ENCODE peak calls at places on chromosomes 1 and 21, in four cellular contexts. B is kidney epithelial cell, V is tibial nerve, X is heart left ventricle. M is an unnamed sample.
A peak's percentile ranks its signal among the peaks of the same experiment; 100 is the strongest.

GRCh38 chr1:230827081-230827681 is 41.1 kb downstream of the C1orf198 start:
- DNase-seq in B (no peak), V (peak; percentile 61), X (peak; percentile 64), M (no peak)

GRCh38 chr21:25664462-25665070 is 25.5 kb downstream of the JAM2 start:
- DNase-seq in B (no peak), V (no peak), X (peak; percentile 60), M (no peak)

GRCh38 chr1:174883361-174883760 is 116.4 kb upstream of the CACYBP start:
- DNase-seq in B (no peak), V (no peak), X (no peak), M (no peak)

GRCh38 chr21:44521301-44521927 is 18.6 kb downstream of the KRTAP10-1 start:
- DNase-seq in B (no peak), V (no peak), X (no peak), M (no peak)

GRCh38 chr1:110375490-110375889 is 15.3 kb downstream of the SLC16A4 start:
- DNase-seq in B (no peak), V (no peak), X (no peak), M (no peak)

GRCh38 chr1:69710484-69710883 is 142.8 kb downstream of the LRRC7 start:
- DNase-seq in B (no peak), V (no peak), X (no peak), M (no peak)

GRCh38 chr1:207805841-207806421 is 54.1 kb downstream of the CD46 start:
- DNase-seq in B (peak; percentile 75), V (peak; percentile 58), X (peak; percentile 77), M (no peak)

GRCh38 chr1:166789286-166789685 is 50.0 kb upstream of the POGK start:
- DNase-seq in B (no peak), V (no peak), X (no peak), M (no peak)

GRCh38 chr1:157415661-157416060 is 136.7 kb downstream of the FCRL5 start:
- DNase-seq in B (no peak), V (no peak), X (no peak), M (no peak)

GRCh38 chr1:156097499-156098178 is 15.4 kb upstream of the MEX3A start:
- DNase-seq in B (no peak), V (no peak), X (no peak), M (no peak)

GRCh38 chr1:156195853-156196252 is 1.9 kb downstream of the SLC25A44 start:
- DNase-seq in B (no peak), V (no peak), X (no peak), M (no peak)

GRCh38 chr1:119116725-119117124 is 23.7 kb downstream of the WARS2 start:
- DNase-seq in B (no peak), V (no peak), X (no peak), M (no peak)

GRCh38 chr1:173860065-173860464 is 7.7 kb downstream of the GAS5 start:
- DNase-seq in B (no peak), V (no peak), X (no peak), M (no peak)

GRCh38 chr1:24021403-24022266 is 41.5 kb upstream of the SRSF10 start:
- DNase-seq in B (no peak), V (no peak), X (peak; percentile 45), M (no peak)

GRCh38 chr1:44932151-44932550 is 54.2 kb downstream of the EIF2B3 start:
- DNase-seq in B (no peak), V (no peak), X (no peak), M (no peak)

GRCh38 chr1:22473952-22474351 is 22.3 kb downstream of the ZBTB40 start:
- DNase-seq in B (no peak), V (no peak), X (no peak), M (no peak)

GRCh38 chr1:2301607-2302291 is 73.6 kb downstream of the SKI start:
- DNase-seq in B (no peak), V (no peak), X (no peak), M (no peak)

GRCh38 chr1:17629460-17629859 is 90.0 kb downstream of the ARHGEF10L start:
- DNase-seq in B (no peak), V (no peak), X (no peak), M (no peak)

GRCh38 chr1:246302671-246303317 is 204.3 kb downstream of the SMYD3 start:
- DNase-seq in B (no peak), V (no peak), X (no peak), M (no peak)

GRCh38 chr1:152110365-152110859 is 4.8 kb downstream of the TCHH start:
- DNase-seq in B (no peak), V (no peak), X (peak; percentile 5), M (no peak)

GRCh38 chr1:172041689-172042088 is 200.4 kb downstream of the DNM3 start:
- DNase-seq in B (no peak), V (no peak), X (no peak), M (no peak)

GRCh38 chr21:41387042-41387819 is 25.4 kb downstream of the MX2 start:
- DNase-seq in B (no peak), V (no peak), X (no peak), M (no peak)

GRCh38 chr1:82830695-82831380 is 1030.1 kb downstream of the ADGRL2 start:
- DNase-seq in B (no peak), V (no peak), X (no peak), M (no peak)

GRCh38 chr1:18632218-18632588 is 1.6 kb downstream of the PAX7 start:
- DNase-seq in B (no peak), V (no peak), X (no peak), M (no peak)

GRCh38 chr1:169421309-169421708 is 6.0 kb downstream of the CCDC181 start:
- DNase-seq in B (no peak), V (no peak), X (no peak), M (no peak)

GRCh38 chr21:35026153-35026499 is 23.0 kb downstream of the RUNX1 start:
- DNase-seq in B (no peak), V (no peak), X (no peak), M (no peak)

GRCh38 chr1:118158918-118159317 is 26.1 kb downstream of the SPAG17 start:
- DNase-seq in B (peak; percentile 67), V (no peak), X (no peak), M (no peak)

GRCh38 chr1:93669369-93669768 is 12.3 kb downstream of the BCAR3 start:
- DNase-seq in B (no peak), V (no peak), X (no peak), M (no peak)

GRCh38 chr1:50921029-50921428 is 39.0 kb downstream of the FAF1 start:
- DNase-seq in B (no peak), V (no peak), X (no peak), M (no peak)

GRCh38 chr1:81391100-81391828 is 409.5 kb upstream of the ADGRL2 start:
- DNase-seq in B (no peak), V (no peak), X (no peak), M (no peak)

GRCh38 chr1:89786628-89787214 is 34.1 kb upstream of the LRRC8D start:
- DNase-seq in B (no peak), V (no peak), X (no peak), M (no peak)

GRCh38 chr1:89779541-89779940 is 41.3 kb upstream of the LRRC8D start:
- DNase-seq in B (no peak), V (no peak), X (no peak), M (no peak)

GRCh38 chr1:89781494-89782126 is 39.2 kb upstream of the LRRC8D start:
- DNase-seq in B (peak; percentile 34), V (no peak), X (no peak), M (no peak)

GRCh38 chr1:89780721-89781120 is 40.1 kb upstream of the LRRC8D start:
- DNase-seq in B (peak; percentile 26), V (no peak), X (no peak), M (no peak)
- TF ChIP-seq CTCF in B (peak; percentile 35), V (no peak), X (no peak), M (no peak)

DNA sequence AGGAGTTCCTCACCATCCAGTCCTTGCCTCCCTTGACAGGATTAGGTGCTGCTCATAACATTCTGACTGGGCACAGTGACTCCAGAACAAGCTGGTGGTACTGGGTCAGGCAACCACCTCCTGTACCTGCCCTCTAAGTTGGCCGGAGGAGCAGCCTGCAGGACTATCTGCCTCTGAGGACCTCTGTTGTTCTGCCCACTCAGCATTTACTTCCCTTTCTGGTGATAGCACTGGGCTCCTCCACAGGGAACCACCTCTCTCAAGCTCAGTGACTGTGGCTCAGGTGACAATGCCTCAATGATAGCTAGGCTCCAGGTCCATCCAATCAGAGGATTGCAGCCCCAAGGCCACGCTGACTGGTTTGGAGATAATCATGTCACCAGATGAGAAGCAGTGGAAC is 15.9 kb downstream of the SLC41A1 start:
- DNase-seq in B (no peak), V (no peak), X (no peak), M (no peak)
- H3K36me3 ChIP-seq in B (no peaks in the 10 kb centered on the region), V (peaks cover 2% of the 10 kb centered on the region), X (peaks cover 89% of the 10 kb centered on the region), M (peaks cover 84% of the 10 kb centered on the region)

DNA sequence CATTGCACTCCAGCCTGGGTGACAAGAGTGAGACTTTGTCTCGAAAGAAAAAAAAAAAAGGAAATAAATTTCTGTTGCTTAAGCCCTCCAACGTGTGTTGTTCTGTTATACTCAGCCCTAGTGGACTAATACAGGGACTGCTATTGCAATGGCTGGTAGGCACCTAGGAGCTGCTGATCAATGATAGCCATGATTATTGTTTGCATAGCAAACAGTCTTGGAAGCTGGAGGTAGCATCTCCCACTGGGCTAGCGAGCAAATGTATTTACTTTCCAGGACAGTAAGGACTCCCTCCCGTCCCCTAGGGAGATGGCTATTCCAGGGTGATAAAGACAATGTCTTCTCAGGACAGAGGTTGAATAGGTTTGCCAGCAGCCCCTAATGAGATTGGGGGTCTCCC is 13.5 kb upstream of the TNFRSF8 start:
- DNase-seq in B (no peak), V (no peak), X (no peak), M (no peak)
- TF ChIP-seq CTCF in B (no peak), V (no peak), X (no peak), M (no peak)

GRCh38 chr1:116408193-116408592 is 35.1 kb downstream of the ATP1A1 start:
- DNase-seq in B (no peak), V (no peak), X (no peak), M (no peak)

GRCh38 chr1:116404699-116405098 is 31.7 kb downstream of the ATP1A1 start:
- DNase-seq in B (no peak), V (no peak), X (no peak), M (no peak)

GRCh38 chr1:116405241-116406135 is 32.4 kb downstream of the ATP1A1 start:
- DNase-seq in B (no peak), V (no peak), X (no peak), M (no peak)

GRCh38 chr1:116408803-116409720 is 36.0 kb downstream of the ATP1A1 start:
- DNase-seq in B (no peak), V (no peak), X (no peak), M (no peak)

GRCh38 chr1:116407033-116407432 is 34.0 kb downstream of the ATP1A1 start:
- DNase-seq in B (no peak), V (no peak), X (no peak), M (no peak)
- H3K36me3 ChIP-seq in B (no peaks in the 10 kb centered on the region), V (no peaks in the 10 kb centered on the region), X (peaks cover 72% of the 10 kb centered on the region), M (peaks cover 75% of the 10 kb centered on the region)

DNA sequence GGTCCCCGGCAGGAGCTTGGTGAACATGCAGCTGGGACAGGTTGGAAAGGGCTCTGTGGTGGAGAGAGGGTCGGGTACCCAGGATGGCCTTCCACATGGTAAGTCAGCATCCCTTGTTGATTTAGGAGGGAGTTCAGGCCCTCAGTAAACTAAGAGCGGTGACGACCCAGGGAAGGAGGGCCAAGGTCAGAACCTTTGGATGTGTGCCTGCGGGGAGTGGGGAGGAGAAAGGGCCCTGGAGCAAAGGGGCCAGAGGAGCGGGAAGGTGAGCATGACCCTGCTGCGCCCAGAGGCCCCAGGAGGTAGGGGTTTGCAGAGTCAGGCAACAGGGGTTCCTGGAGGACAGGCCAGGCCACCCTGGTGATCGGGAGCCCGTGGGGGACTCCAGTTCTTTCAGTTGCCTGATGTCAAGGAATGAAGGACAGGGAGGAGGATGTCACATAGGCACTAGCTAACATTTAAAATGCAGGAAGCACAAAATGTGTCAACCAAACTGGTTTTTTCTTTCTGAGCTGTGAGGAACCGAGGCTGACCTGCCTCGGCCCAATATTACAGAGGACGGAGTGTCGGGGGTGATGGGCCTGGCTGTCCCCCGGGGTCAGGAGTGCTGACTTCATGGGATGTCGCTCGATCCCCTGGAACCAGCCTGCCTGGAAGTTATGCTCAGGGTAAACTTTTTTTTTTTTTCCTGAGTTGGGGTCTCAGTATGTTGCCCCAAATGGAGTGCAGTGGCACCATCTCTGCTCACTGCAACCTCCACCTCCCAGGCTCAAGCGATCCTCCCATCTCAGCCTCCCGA is 117.4 kb upstream of the SLC45A1 start:
- DNase-seq in B (no peak), V (no peak), X (no peak), M (no peak)
- TF ChIP-seq CTCF in B (no peak), V (no peak), X (no peak), M (no peak)

M was measured in ascending aorta.